ENCODE peak calls at places on chromosomes 16 and 17, in four cellular contexts. One of them, this sample, is unnamed. For H3K36me3, the result is how much of the 10 kb centered on the place peaks cover.

GRCh38 chr17:77331161-77331864 is 190.5 kb downstream of the SEC14L1 start:
- DNase-seq in thoracic aorta: peak
- DNase-seq in mucosa of descending colon: peak
- DNase-seq in RWPE2: peak
- DNase-seq in this sample: peak

GRCh38 chr16:76193851-76194620 is 83.2 kb upstream of the CNTNAP4 start:
- DNase-seq in RWPE2: no peak
- DNase-seq in mucosa of descending colon: peak
- DNase-seq in thoracic aorta: no peak
- DNase-seq in this sample: no peak

GRCh38 chr17:17063546-17064122 is 21.4 kb downstream of the MPRIP start:
- DNase-seq in thoracic aorta: no peak
- DNase-seq in mucosa of descending colon: no peak
- DNase-seq in RWPE2: peak
- DNase-seq in this sample: no peak

GRCh38 chr17:35931794-35932419 is 1.3 kb upstream of the RDM1 start:
- DNase-seq in mucosa of descending colon: no peak
- DNase-seq in thoracic aorta: no peak
- DNase-seq in RWPE2: no peak
- DNase-seq in this sample: no peak

GRCh38 chr17:9928601-9929341 is 23.7 kb upstream of the RCVRN start:
- DNase-seq in mucosa of descending colon: peak
- DNase-seq in RWPE2: no peak
- DNase-seq in thoracic aorta: no peak
- DNase-seq in this sample: peak

GRCh38 chr16:13665876-13666275 is 254.1 kb upstream of the ERCC4 start:
- DNase-seq in thoracic aorta: no peak
- DNase-seq in mucosa of descending colon: no peak
- DNase-seq in RWPE2: no peak
- DNase-seq in this sample: no peak

GRCh38 chr16:67936876-67937605 is 391 bp upstream of the PSMB10 start:
- DNase-seq in mucosa of descending colon: no peak
- DNase-seq in thoracic aorta: no peak
- DNase-seq in RWPE2: peak
- DNase-seq in this sample: no peak

GRCh38 chr17:8499171-8499570 is 63.5 kb downstream of the NDEL1 start:
- DNase-seq in mucosa of descending colon: no peak
- DNase-seq in RWPE2: no peak
- DNase-seq in thoracic aorta: no peak
- DNase-seq in this sample: no peak

GRCh38 chr17:70138309-70138865 is 30.9 kb upstream of the KCNJ2 start:
- DNase-seq in thoracic aorta: no peak
- DNase-seq in RWPE2: no peak
- DNase-seq in mucosa of descending colon: no peak
- DNase-seq in this sample: peak

GRCh38 chr16:14522617-14523135 is 107.4 kb downstream of the PARN start:
- DNase-seq in mucosa of descending colon: no peak
- DNase-seq in thoracic aorta: no peak
- DNase-seq in RWPE2: no peak
- DNase-seq in this sample: no peak

GRCh38 chr16:12459401-12459791 is 344.3 kb downstream of the CPPED1 start:
- DNase-seq in mucosa of descending colon: peak
- DNase-seq in thoracic aorta: peak
- DNase-seq in RWPE2: no peak
- DNase-seq in this sample: no peak

GRCh38 chr16:27301236-27301861 is 12.4 kb upstream of the IL4R start:
- DNase-seq in RWPE2: no peak
- DNase-seq in mucosa of descending colon: no peak
- DNase-seq in thoracic aorta: no peak
- DNase-seq in this sample: no peak

GRCh38 chr16:87538160-87538559 is 45.3 kb upstream of the ZCCHC14 start:
- DNase-seq in mucosa of descending colon: no peak
- DNase-seq in thoracic aorta: no peak
- DNase-seq in RWPE2: no peak
- DNase-seq in this sample: no peak

GRCh38 chr16:82111944-82112343 is 58.1 kb downstream of the MPHOSPH6 start:
- DNase-seq in RWPE2: no peak
- DNase-seq in thoracic aorta: no peak
- DNase-seq in mucosa of descending colon: no peak
- DNase-seq in this sample: no peak

GRCh38 chr17:16943541-16944333 is 28.2 kb downstream of the TNFRSF13B start:
- DNase-seq in RWPE2: no peak
- DNase-seq in thoracic aorta: no peak
- DNase-seq in mucosa of descending colon: no peak
- DNase-seq in this sample: no peak

GRCh38 chr16:84268231-84268630 is 26.4 kb upstream of the WFDC1 start:
- DNase-seq in mucosa of descending colon: no peak
- DNase-seq in thoracic aorta: no peak
- DNase-seq in RWPE2: no peak
- DNase-seq in this sample: no peak

GRCh38 chr17:10683853-10684252 is 13.5 kb downstream of the SCO1 start:
- DNase-seq in RWPE2: no peak
- DNase-seq in mucosa of descending colon: no peak
- DNase-seq in thoracic aorta: no peak
- DNase-seq in this sample: no peak

GRCh38 chr17:50177983-50178834 is 12.4 kb downstream of the SGCA start:
- DNase-seq in thoracic aorta: peak
- DNase-seq in RWPE2: peak
- DNase-seq in mucosa of descending colon: peak
- DNase-seq in this sample: peak

GRCh38 chr16:67164599-67165061 is at the start of gene HSF4:
- DNase-seq in thoracic aorta: no peak
- DNase-seq in mucosa of descending colon: peak
- DNase-seq in RWPE2: no peak
- DNase-seq in this sample: no peak

GRCh38 chr17:64354824-64355535 is 35.7 kb downstream of the PECAM1 start:
- DNase-seq in thoracic aorta: no peak
- DNase-seq in RWPE2: peak
- DNase-seq in mucosa of descending colon: no peak
- DNase-seq in this sample: no peak

GRCh38 chr16:58096249-58096648 is 32.9 kb downstream of the CFAP20 start:
- DNase-seq in RWPE2: no peak
- DNase-seq in mucosa of descending colon: no peak
- DNase-seq in thoracic aorta: no peak
- DNase-seq in this sample: no peak

GRCh38 chr16:86751081-86752030 is 173.0 kb downstream of the FOXL1 start:
- DNase-seq in mucosa of descending colon: no peak
- DNase-seq in thoracic aorta: peak
- DNase-seq in RWPE2: peak
- DNase-seq in this sample: peak

GRCh38 chr17:79988163-79988971 is 47.3 kb downstream of the TBC1D16 start:
- DNase-seq in RWPE2: peak
- DNase-seq in thoracic aorta: no peak
- DNase-seq in mucosa of descending colon: peak
- DNase-seq in this sample: peak

GRCh38 chr16:8655184-8655717 is 19.2 kb upstream of the ABAT start:
- DNase-seq in RWPE2: no peak
- DNase-seq in thoracic aorta: no peak
- DNase-seq in mucosa of descending colon: peak
- DNase-seq in this sample: no peak
- TF ChIP-seq CTCF in RWPE2: no peak
- TF ChIP-seq CTCF in thoracic aorta: no peak
- TF ChIP-seq CTCF in mucosa of descending colon: no peak
- TF ChIP-seq CTCF in this sample: peak

DNA sequence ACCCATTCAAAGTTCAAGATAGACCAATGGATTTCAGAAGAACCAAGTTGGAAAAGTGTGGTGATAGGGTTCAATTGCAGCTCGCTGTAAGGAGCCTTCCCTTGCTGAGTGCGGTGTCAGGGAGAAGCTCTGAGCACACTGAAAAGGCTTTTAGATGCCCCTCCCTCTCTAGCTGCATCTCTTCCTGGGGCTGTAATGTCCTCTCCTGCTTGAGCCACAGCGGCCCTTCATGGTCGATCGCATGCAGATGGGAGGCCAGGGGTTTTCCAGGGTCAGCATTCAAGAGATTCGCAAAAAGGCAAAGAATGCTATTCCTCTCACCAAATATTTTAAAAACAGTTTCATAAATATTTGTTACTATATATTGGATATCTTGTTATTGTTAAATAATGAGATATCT is 23.7 kb downstream of the ZC3H18 start:
- DNase-seq in RWPE2: no peak
- DNase-seq in thoracic aorta: no peak
- DNase-seq in mucosa of descending colon: no peak
- DNase-seq in this sample: no peak
- H3K36me3 ChIP-seq in RWPE2: half or more
- H3K36me3 ChIP-seq in thoracic aorta: under half
- H3K36me3 ChIP-seq in mucosa of descending colon: under half
- H3K36me3 ChIP-seq in this sample: under half

DNA sequence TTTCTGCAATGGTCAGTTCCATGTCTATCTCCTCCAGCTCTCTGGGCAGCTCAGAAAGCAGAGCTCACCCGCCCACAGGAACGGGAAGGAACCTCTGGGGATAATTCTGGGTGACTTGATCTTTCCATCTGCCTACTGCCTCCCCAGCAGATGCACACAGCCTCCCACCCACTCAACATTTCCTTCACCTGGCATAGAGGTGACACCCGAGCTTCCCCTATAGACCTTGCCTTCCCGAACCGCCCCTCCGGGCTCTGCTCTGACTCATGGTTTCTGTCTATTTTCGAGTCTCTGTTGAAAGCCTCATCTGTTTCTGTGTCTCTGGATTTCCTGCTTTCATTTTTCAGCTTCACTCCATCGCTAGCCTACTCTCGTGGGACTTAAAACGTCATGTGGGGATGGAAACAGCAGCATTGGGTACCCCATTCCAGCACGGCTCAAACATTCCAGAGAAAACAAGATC is 11.4 kb downstream of the GGA3 start:
- DNase-seq in RWPE2: no peak
- DNase-seq in mucosa of descending colon: no peak
- DNase-seq in thoracic aorta: no peak
- DNase-seq in this sample: no peak
- H3K4me3 ChIP-seq in RWPE2: no peak
- H3K4me3 ChIP-seq in mucosa of descending colon: no peak
- H3K4me3 ChIP-seq in thoracic aorta: peak
- H3K4me3 ChIP-seq in this sample: no peak

GRCh38 chr16:425082-425718 is at the start of gene RAB11FIP3:
- DNase-seq in RWPE2: peak
- DNase-seq in mucosa of descending colon: peak
- DNase-seq in thoracic aorta: peak
- DNase-seq in this sample: no peak
- TF ChIP-seq CTCF in RWPE2: peak
- TF ChIP-seq CTCF in mucosa of descending colon: no peak
- TF ChIP-seq CTCF in thoracic aorta: no peak
- TF ChIP-seq CTCF in this sample: peak

GRCh38 chr16:5512037-5512436 is 414.4 kb upstream of the EEF2KMT start:
- DNase-seq in RWPE2: no peak
- DNase-seq in mucosa of descending colon: no peak
- DNase-seq in thoracic aorta: no peak
- DNase-seq in this sample: no peak
- H3K36me3 ChIP-seq in RWPE2: under half
- H3K36me3 ChIP-seq in mucosa of descending colon: under half
- H3K36me3 ChIP-seq in thoracic aorta: under half
- H3K36me3 ChIP-seq in this sample: under half

DNA sequence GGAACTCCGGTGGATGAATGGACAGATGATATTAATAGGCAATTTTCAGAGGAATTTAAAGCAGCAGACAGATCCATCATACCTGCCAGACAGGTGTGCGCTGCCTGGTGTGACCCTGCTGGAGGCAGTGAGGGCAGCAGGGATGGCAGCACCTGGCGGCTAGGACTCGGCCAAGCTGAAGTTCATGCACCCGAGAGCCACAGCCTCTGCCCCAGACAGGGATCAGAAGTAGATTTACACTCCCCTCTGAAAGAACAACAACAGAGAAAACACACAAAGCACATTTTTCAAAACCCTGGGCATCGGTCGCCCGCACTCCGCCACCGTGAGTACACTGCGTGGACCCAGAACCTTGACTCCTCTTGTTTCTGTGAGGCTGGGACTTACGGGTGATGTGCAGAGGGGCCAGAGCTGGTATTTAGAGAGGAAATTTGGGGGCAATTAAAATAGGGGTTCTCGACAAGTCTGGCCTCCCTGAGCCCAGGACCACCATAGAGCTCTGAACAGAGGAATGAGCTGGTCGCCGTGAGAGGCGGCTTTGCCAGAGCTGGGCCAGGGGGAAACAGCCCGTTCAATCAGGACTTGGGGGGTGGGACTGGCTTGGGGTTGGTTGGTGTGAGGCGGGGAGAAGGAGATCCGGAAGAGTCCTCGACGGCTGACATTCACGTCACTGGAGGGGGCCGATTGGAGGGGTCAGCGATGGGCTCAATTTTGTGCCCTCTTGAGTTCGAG is 101.0 kb downstream of the METRNL start:
- DNase-seq in thoracic aorta: no peak
- DNase-seq in mucosa of descending colon: no peak
- DNase-seq in RWPE2: peak
- DNase-seq in this sample: no peak
- H3K4me3 ChIP-seq in thoracic aorta: no peak
- H3K4me3 ChIP-seq in mucosa of descending colon: no peak
- H3K4me3 ChIP-seq in RWPE2: no peak
- H3K4me3 ChIP-seq in this sample: no peak

GRCh38 chr16:8921626-8921984 is 39.5 kb downstream of the LITAFD start:
- DNase-seq in thoracic aorta: no peak
- DNase-seq in RWPE2: no peak
- DNase-seq in mucosa of descending colon: no peak
- DNase-seq in this sample: no peak

GRCh38 chr16:8920676-8921625 is 38.8 kb downstream of the LITAFD start:
- DNase-seq in thoracic aorta: no peak
- DNase-seq in RWPE2: no peak
- DNase-seq in mucosa of descending colon: no peak
- DNase-seq in this sample: no peak

GRCh38 chr16:8924214-8924613 is 39.5 kb downstream of the USP7 start:
- DNase-seq in RWPE2: no peak
- DNase-seq in thoracic aorta: no peak
- DNase-seq in mucosa of descending colon: peak
- DNase-seq in this sample: no peak

GRCh38 chr16:8925455-8925854 is 38.3 kb downstream of the USP7 start:
- DNase-seq in thoracic aorta: no peak
- DNase-seq in mucosa of descending colon: no peak
- DNase-seq in RWPE2: no peak
- DNase-seq in this sample: no peak

GRCh38 chr16:8923199-8923598 is 40.5 kb downstream of the USP7 start:
- DNase-seq in thoracic aorta: no peak
- DNase-seq in mucosa of descending colon: no peak
- DNase-seq in RWPE2: no peak
- DNase-seq in this sample: no peak
- TF ChIP-seq CTCF in thoracic aorta: no peak
- TF ChIP-seq CTCF in mucosa of descending colon: no peak
- TF ChIP-seq CTCF in RWPE2: no peak
- TF ChIP-seq CTCF in this sample: no peak

GRCh38 chr17:67902531-67903231 is 77.4 kb downstream of the BPTF start:
- DNase-seq in mucosa of descending colon: no peak
- DNase-seq in RWPE2: no peak
- DNase-seq in thoracic aorta: no peak
- DNase-seq in this sample: no peak
- H3K36me3 ChIP-seq in mucosa of descending colon: under half
- H3K36me3 ChIP-seq in RWPE2: half or more
- H3K36me3 ChIP-seq in thoracic aorta: under half
- H3K36me3 ChIP-seq in this sample: under half

This sample was measured in kidney epithelial cell.